ENCODE peak calls at places on chromosomes 3 and 15, in five cellular contexts. One of them, this sample, is unnamed.

GRCh38 chr15:67133738-67134576 is 68.6 kb downstream of the SMAD3 start:
- DNase-seq in lower lobe of right lung: no peak
- DNase-seq in AG04450: no peak
- DNase-seq in psoas muscle: no peak
- DNase-seq in CD8-positive, alpha-beta T cell: peak
- DNase-seq in this sample: no peak

GRCh38 chr3:9111349-9112265 is 137.8 kb downstream of the SRGAP3 start:
- DNase-seq in CD8-positive, alpha-beta T cell: no peak
- DNase-seq in psoas muscle: peak
- DNase-seq in AG04450: no peak
- DNase-seq in lower lobe of right lung: no peak
- DNase-seq in this sample: no peak

GRCh38 chr15:38127306-38127731 is 125.3 kb upstream of the SPRED1 start:
- DNase-seq in lower lobe of right lung: no peak
- DNase-seq in CD8-positive, alpha-beta T cell: no peak
- DNase-seq in psoas muscle: no peak
- DNase-seq in AG04450: no peak
- DNase-seq in this sample: peak

GRCh38 chr3:103613738-103614137 is 1178.9 kb downstream of the ZPLD1 start:
- DNase-seq in AG04450: no peak
- DNase-seq in lower lobe of right lung: no peak
- DNase-seq in CD8-positive, alpha-beta T cell: no peak
- DNase-seq in psoas muscle: no peak
- DNase-seq in this sample: no peak

GRCh38 chr15:25240461-25241021 is 198.3 kb downstream of the UBE3A start:
- DNase-seq in lower lobe of right lung: peak
- DNase-seq in psoas muscle: peak
- DNase-seq in CD8-positive, alpha-beta T cell: no peak
- DNase-seq in AG04450: no peak
- DNase-seq in this sample: no peak

GRCh38 chr15:38061856-38062649 is 127.6 kb downstream of the TMCO5A start:
- DNase-seq in lower lobe of right lung: no peak
- DNase-seq in psoas muscle: no peak
- DNase-seq in CD8-positive, alpha-beta T cell: no peak
- DNase-seq in AG04450: no peak
- DNase-seq in this sample: no peak

GRCh38 chr3:156795890-156796451 is 30.2 kb upstream of the LEKR1 start:
- DNase-seq in AG04450: no peak
- DNase-seq in lower lobe of right lung: no peak
- DNase-seq in CD8-positive, alpha-beta T cell: no peak
- DNase-seq in psoas muscle: no peak
- DNase-seq in this sample: no peak

GRCh38 chr3:68057637-68058320 is 403.4 kb upstream of the SUCLG2 start:
- DNase-seq in lower lobe of right lung: no peak
- DNase-seq in psoas muscle: no peak
- DNase-seq in CD8-positive, alpha-beta T cell: peak
- DNase-seq in AG04450: no peak
- DNase-seq in this sample: no peak

GRCh38 chr3:122416966-122417365 is 1.1 kb upstream of the WDR5B start:
- DNase-seq in psoas muscle: peak
- DNase-seq in lower lobe of right lung: no peak
- DNase-seq in AG04450: no peak
- DNase-seq in CD8-positive, alpha-beta T cell: no peak
- DNase-seq in this sample: peak

GRCh38 chr15:101434032-101434920 is 55.2 kb downstream of the PCSK6 start:
- DNase-seq in lower lobe of right lung: no peak
- DNase-seq in CD8-positive, alpha-beta T cell: peak
- DNase-seq in psoas muscle: no peak
- DNase-seq in AG04450: no peak
- DNase-seq in this sample: no peak

GRCh38 chr15:28994830-28995180 is 109.0 kb downstream of the APBA2 start:
- DNase-seq in psoas muscle: no peak
- DNase-seq in CD8-positive, alpha-beta T cell: no peak
- DNase-seq in lower lobe of right lung: no peak
- DNase-seq in AG04450: no peak
- DNase-seq in this sample: no peak

DNA sequence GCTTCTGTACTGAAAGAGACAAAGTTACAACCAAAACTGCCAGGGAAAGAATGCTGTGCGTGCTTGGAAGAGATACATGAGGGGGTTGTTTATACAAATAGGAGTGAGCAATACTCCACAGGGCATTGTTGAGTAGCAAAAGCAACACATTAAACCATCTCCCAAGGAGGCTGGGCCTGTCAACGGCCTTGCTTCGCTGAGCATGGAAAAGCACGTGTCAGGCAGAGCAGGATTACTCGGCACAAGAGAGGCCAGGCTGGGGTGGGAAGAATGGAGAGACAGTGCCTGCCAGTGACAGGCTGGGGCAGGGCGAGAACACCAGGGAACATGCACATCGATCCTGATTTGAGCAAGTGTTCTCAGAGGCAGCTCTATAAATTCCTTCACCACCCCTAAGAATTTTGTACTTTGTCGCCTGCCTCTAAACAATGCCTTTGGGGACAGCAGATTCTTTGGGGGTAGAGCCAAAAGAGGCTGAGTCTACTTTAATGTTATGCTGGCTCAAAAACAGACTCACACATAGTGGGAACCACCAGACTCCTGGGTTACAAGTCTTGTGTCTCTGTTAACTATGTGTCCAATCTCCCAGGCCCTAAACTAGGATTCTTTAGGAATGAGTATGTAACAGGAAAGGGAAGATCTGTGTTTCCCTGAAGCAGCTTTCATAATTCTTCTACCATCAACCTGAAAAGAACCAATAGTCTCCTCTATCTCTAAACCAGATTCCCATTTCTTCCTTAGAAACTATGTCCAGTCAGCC is 67.2 kb downstream of the LIPC start:
- DNase-seq in AG04450: peak
- DNase-seq in psoas muscle: no peak
- DNase-seq in CD8-positive, alpha-beta T cell: no peak
- DNase-seq in lower lobe of right lung: no peak
- DNase-seq in this sample: no peak
- H3K27ac ChIP-seq in AG04450: peak
- H3K27ac ChIP-seq in psoas muscle: no peak
- H3K27ac ChIP-seq in CD8-positive, alpha-beta T cell: no peak
- H3K27ac ChIP-seq in lower lobe of right lung: no peak
- H3K27ac ChIP-seq in this sample: no peak

DNA sequence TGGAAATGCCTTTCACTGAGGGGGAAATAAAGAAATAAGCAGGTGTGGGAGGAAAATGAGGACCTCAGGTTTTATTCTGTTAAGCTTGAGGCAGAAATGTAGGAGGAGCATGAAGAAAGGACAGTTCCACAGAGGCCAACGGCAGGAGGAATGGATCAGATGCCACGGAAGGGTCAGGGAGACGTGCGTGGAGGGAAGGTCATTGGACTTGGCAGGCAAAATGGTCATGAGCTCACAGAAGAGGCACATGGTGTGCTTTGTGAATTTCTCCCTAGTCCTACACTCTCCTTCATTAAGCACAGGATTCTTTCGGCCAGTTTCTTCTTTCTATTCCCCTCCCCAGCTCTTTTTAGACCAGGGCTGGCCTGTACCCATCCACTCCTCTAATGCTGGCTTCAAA is 32.5 kb upstream of the THSD4 start:
- DNase-seq in lower lobe of right lung: no peak
- DNase-seq in AG04450: no peak
- DNase-seq in psoas muscle: no peak
- DNase-seq in CD8-positive, alpha-beta T cell: no peak
- DNase-seq in this sample: no peak
- H3K27ac ChIP-seq in lower lobe of right lung: peak
- H3K27ac ChIP-seq in AG04450: no peak
- H3K27ac ChIP-seq in psoas muscle: no peak
- H3K27ac ChIP-seq in CD8-positive, alpha-beta T cell: no peak
- H3K27ac ChIP-seq in this sample: no peak

DNA sequence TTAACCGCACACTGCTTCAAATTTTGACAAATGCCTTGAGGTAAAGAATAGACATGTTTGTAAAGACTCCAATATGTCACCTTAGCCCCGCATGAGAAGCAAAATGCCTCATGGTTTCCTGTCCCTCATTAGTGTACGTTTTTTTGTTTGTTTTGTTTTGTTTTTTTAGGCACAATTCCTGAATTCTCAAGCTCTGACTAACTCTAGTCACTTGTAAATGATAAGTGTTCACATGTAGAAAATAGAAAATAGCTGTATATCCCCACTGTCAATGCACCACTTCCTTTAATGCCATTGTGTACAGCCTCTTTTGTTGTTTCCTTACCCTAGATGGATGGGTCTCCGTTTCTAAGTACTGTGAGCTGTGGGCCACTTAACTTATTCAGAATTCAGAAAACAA is 655.7 kb downstream of the GBE1 start:
- DNase-seq in psoas muscle: no peak
- DNase-seq in AG04450: no peak
- DNase-seq in lower lobe of right lung: no peak
- DNase-seq in CD8-positive, alpha-beta T cell: no peak
- DNase-seq in this sample: no peak
- H3K27ac ChIP-seq in psoas muscle: no peak
- H3K27ac ChIP-seq in AG04450: no peak
- H3K27ac ChIP-seq in lower lobe of right lung: no peak
- H3K27ac ChIP-seq in CD8-positive, alpha-beta T cell: no peak
- H3K27ac ChIP-seq in this sample: no peak

DNA sequence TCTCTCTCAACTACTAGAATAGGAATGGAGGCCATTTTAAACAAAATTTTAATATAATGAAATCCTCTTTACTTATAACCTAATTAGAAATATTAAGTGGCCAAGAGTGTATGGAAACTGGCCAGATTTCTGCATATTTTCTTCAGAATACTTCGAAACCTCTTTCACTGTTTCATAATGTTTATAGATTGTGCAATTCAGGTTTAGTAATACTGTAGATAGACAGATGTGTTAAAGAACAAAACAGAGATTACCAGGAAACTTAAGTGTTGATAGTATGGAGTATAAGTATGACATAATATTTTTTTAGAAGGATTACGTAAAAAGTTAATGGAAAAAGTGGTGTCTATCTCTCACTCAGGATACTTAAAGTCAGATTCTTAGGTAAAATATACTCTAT is 4.7 kb downstream of the ABHD5 start:
- DNase-seq in CD8-positive, alpha-beta T cell: no peak
- DNase-seq in AG04450: peak
- DNase-seq in lower lobe of right lung: no peak
- DNase-seq in psoas muscle: no peak
- DNase-seq in this sample: peak
- H3K27ac ChIP-seq in CD8-positive, alpha-beta T cell: no peak
- H3K27ac ChIP-seq in AG04450: no peak
- H3K27ac ChIP-seq in lower lobe of right lung: peak
- H3K27ac ChIP-seq in psoas muscle: no peak
- H3K27ac ChIP-seq in this sample: peak

GRCh38 chr3:46883252-46884185 is 6.0 kb downstream of the PTH1R start:
- DNase-seq in AG04450: no peak
- DNase-seq in lower lobe of right lung: no peak
- DNase-seq in CD8-positive, alpha-beta T cell: no peak
- DNase-seq in psoas muscle: no peak
- DNase-seq in this sample: no peak
- H3K27ac ChIP-seq in AG04450: no peak
- H3K27ac ChIP-seq in lower lobe of right lung: peak
- H3K27ac ChIP-seq in CD8-positive, alpha-beta T cell: no peak
- H3K27ac ChIP-seq in psoas muscle: no peak
- H3K27ac ChIP-seq in this sample: no peak

This sample was measured in PC-9.